ENCODE peak calls at places on chromosomes 16 and 17, in eight cellular contexts. P is IMR-90, F is breast epithelium, O is tibial artery, I is pancreas, R is PC-3, G is body of pancreas, H is heart left ventricle. A is an unnamed sample. For H3K4me1, the result is how much of the 10 kb centered on the place peaks cover.

GRCh38 chr17:82756166-82756565 is 4.3 kb downstream of the TBCD start:
- DNase-seq in P (no peak), F (no peak), O (no peak), I (no peak), R (no peak), G (no peak), H (no peak), A (no peak)

GRCh38 chr17:40598928-40599627 is 33.8 kb upstream of the CCR7 start:
- DNase-seq in P (peak), F (no peak), O (peak), I (no peak), R (no peak), G (no peak), H (peak), A (no peak)

GRCh38 chr17:78040561-78041400 is 82.3 kb downstream of the TNRC6C start:
- DNase-seq in P (peak), F (peak), O (peak), I (peak), R (peak), G (peak), H (peak), A (peak)

GRCh38 chr17:75824591-75825518 is 19.3 kb downstream of the UNC13D start:
- DNase-seq in P (no peak), F (no peak), O (no peak), I (peak), R (no peak), G (no peak), H (no peak), A (no peak)

GRCh38 chr16:89374393-89374948 is 115.9 kb downstream of the ANKRD11 start:
- DNase-seq in P (peak), F (no peak), O (no peak), I (no peak), R (peak), G (no peak), H (peak), A (no peak)

GRCh38 chr17:77474292-77474988 is 333.7 kb downstream of the SEC14L1 start:
- DNase-seq in P (peak), F (no peak), O (no peak), I (peak), R (no peak), G (no peak), H (no peak), A (no peak)

GRCh38 chr16:87329436-87330256 is 12.5 kb upstream of the C16orf95 start:
- DNase-seq in P (no peak), F (no peak), O (no peak), I (peak), R (no peak), G (no peak), H (no peak), A (no peak)

GRCh38 chr16:67311607-67312449 is 14.7 kb downstream of the KCTD19 start:
- DNase-seq in P (peak), F (no peak), O (peak), I (no peak), R (peak), G (no peak), H (no peak), A (peak)

GRCh38 chr17:34249497-34249877 is 5.6 kb upstream of the CCL2 start:
- DNase-seq in P (no peak), F (no peak), O (no peak), I (no peak), R (no peak), G (no peak), H (no peak), A (no peak)

GRCh38 chr17:79005063-79005861 is 4.3 kb downstream of the CANT1 start:
- DNase-seq in P (no peak), F (peak), O (peak), I (peak), R (peak), G (peak), H (no peak), A (no peak)

GRCh38 chr16:87235810-87236515 is 81.2 kb downstream of the C16orf95 start:
- DNase-seq in P (no peak), F (no peak), O (peak), I (no peak), R (no peak), G (no peak), H (no peak), A (no peak)

GRCh38 chr17:82257473-82257872 is 16.0 kb downstream of the CSNK1D start:
- DNase-seq in P (no peak), F (no peak), O (no peak), I (peak), R (no peak), G (no peak), H (no peak), A (peak)

GRCh38 chr16:983044-984030 is 1.8 kb downstream of the SOX8 start:
- DNase-seq in P (no peak), F (no peak), O (no peak), I (peak), R (no peak), G (no peak), H (no peak), A (no peak)

GRCh38 chr16:50326835-50327465 is 41.8 kb downstream of the BRD7 start:
- DNase-seq in P (peak), F (no peak), O (no peak), I (no peak), R (peak), G (no peak), H (no peak), A (peak)

GRCh38 chr16:51152691-51153261 is 1.7 kb upstream of the SALL1 start:
- DNase-seq in P (peak), F (no peak), O (no peak), I (no peak), R (no peak), G (no peak), H (no peak), A (no peak)

GRCh38 chr17:45339646-45340605 is 23.1 kb upstream of the MAP3K14 start:
- DNase-seq in P (no peak), F (peak), O (no peak), I (no peak), R (no peak), G (no peak), H (no peak), A (no peak)

GRCh38 chr17:29059281-29059680 is 16.3 kb downstream of the PIPOX start:
- DNase-seq in P (peak), F (no peak), O (no peak), I (no peak), R (peak), G (no peak), H (no peak), A (no peak)

GRCh38 chr16:12661656-12662172 is 142.0 kb downstream of the CPPED1 start:
- DNase-seq in P (peak), F (no peak), O (no peak), I (no peak), R (peak), G (no peak), H (no peak), A (no peak)

GRCh38 chr16:82061861-82062525 is 26.9 kb downstream of the HSD17B2 start:
- DNase-seq in P (peak), F (no peak), O (no peak), I (no peak), R (peak), G (peak), H (no peak), A (no peak)

GRCh38 chr17:83080641-83081560 is 1.5 kb downstream of the METRNL start:
- DNase-seq in P (peak), F (no peak), O (peak), I (no peak), R (no peak), G (peak), H (no peak), A (no peak)

GRCh38 chr17:56737741-56738161 is 96.0 kb downstream of the C17orf67 start:
- DNase-seq in P (peak), F (peak), O (no peak), I (no peak), R (no peak), G (no peak), H (no peak), A (no peak)

GRCh38 chr17:39872700-39873099 is 4.7 kb downstream of the ZPBP2 start:
- DNase-seq in P (peak), F (no peak), O (no peak), I (no peak), R (no peak), G (no peak), H (no peak), A (no peak)

GRCh38 chr17:76558210-76559095 is 18.6 kb downstream of the PRCD start:
- DNase-seq in P (peak), F (no peak), O (no peak), I (no peak), R (peak), G (no peak), H (no peak), A (no peak)

GRCh38 chr17:17989618-17990017 is 17.0 kb downstream of the DRC3 start:
- DNase-seq in P (no peak), F (no peak), O (no peak), I (no peak), R (no peak), G (no peak), H (no peak), A (no peak)

GRCh38 chr17:67456103-67456502 is 79.0 kb downstream of the PITPNC1 start:
- DNase-seq in P (no peak), F (no peak), O (no peak), I (no peak), R (no peak), G (no peak), H (no peak), A (no peak)

GRCh38 chr17:60231234-60231633 is 81.5 kb downstream of the CA4 start:
- DNase-seq in P (peak), F (no peak), O (no peak), I (no peak), R (peak), G (no peak), H (no peak), A (no peak)

GRCh38 chr17:44959821-44960523 is 8.1 kb downstream of the C1QL1 start:
- DNase-seq in P (no peak), F (no peak), O (no peak), I (no peak), R (no peak), G (no peak), H (no peak), A (no peak)

GRCh38 chr17:72421128-72422092 is 300.6 kb downstream of the SOX9 start:
- DNase-seq in P (peak), F (peak), O (no peak), I (no peak), R (peak), G (peak), H (no peak), A (peak)

GRCh38 chr17:64174686-64175456 is 44.9 kb upstream of the ERN1 start:
- DNase-seq in P (peak), F (no peak), O (peak), I (no peak), R (no peak), G (no peak), H (no peak), A (peak)

GRCh38 chr17:82613283-82614094 is 34.8 kb downstream of the WDR45B start:
- DNase-seq in P (no peak), F (no peak), O (no peak), I (peak), R (no peak), G (no peak), H (no peak), A (peak)

GRCh38 chr16:66401610-66402009 is 25.5 kb upstream of the BEAN1 start:
- DNase-seq in P (no peak), F (no peak), O (peak), I (no peak), R (no peak), G (no peak), H (no peak), A (no peak)

GRCh38 chr16:69340095-69340644 is 598 bp downstream of the NIP7 start:
- DNase-seq in P (peak), F (no peak), O (no peak), I (peak), R (no peak), G (no peak), H (no peak), A (no peak)

GRCh38 chr17:43431741-43432523 is 33.1 kb downstream of the ARL4D start:
- DNase-seq in P (peak), F (no peak), O (no peak), I (no peak), R (no peak), G (no peak), H (peak), A (no peak)

GRCh38 chr17:78141437-78142112 is 4.6 kb upstream of the C17orf99 start:
- DNase-seq in P (no peak), F (no peak), O (no peak), I (peak), R (peak), G (no peak), H (no peak), A (no peak)

GRCh38 chr17:45073414-45074070 is 12.4 kb downstream of the NMT1 start:
- DNase-seq in P (peak), F (no peak), O (no peak), I (no peak), R (no peak), G (no peak), H (no peak), A (no peak)

GRCh38 chr17:35390663-35391062 is 17.2 kb upstream of the SLFN11 start:
- DNase-seq in P (no peak), F (no peak), O (no peak), I (no peak), R (no peak), G (no peak), H (no peak), A (no peak)

GRCh38 chr17:909642-910323 is 69.8 kb downstream of the NXN start:
- DNase-seq in P (no peak), F (no peak), O (no peak), I (no peak), R (no peak), G (no peak), H (no peak), A (peak)
- H3K27ac ChIP-seq in P (no peak), F (peak), O (no peak), I (no peak), R (no peak), G (no peak), H (no peak), A (peak)

DNA sequence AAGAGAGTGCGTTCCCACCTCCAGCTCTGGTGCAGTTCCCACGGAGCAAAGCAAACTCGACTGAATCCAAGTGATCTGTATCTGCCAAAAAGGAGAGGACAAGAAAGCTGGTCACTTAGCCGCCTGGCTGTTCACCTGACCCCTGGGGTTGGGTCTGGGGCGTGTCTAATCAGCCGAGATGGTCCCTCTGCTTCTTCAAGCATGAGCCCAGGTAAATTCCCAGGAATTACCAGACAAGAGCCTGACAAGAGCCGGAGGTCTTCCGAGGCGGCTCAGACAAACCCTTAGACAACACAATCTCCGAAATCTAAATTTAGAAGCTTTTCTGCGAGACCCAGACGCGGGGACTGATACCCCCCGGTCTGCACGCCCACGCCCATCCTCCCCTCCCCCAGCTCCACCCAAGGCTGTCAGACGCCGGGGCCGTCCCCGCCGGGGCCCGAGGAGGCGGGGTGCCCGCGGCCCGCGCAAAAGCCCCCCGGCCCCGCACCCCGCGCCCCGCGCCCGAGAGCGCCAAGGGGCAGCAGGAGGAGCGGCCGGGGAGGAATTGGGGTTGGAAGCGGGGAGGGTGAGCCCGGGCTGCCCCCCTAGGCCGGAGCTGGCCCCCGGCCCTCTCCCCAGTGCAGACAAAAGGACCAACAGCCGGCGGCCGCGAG is 661 bp downstream of the ZNF821 start:
- DNase-seq in P (peak), F (no peak), O (no peak), I (no peak), R (peak), G (peak), H (peak), A (peak)
- TF ChIP-seq CTCF in P (peak), F (no peak), O (no peak), I (no peak), R (no peak), G (no peak), H (peak), A (no peak)

DNA sequence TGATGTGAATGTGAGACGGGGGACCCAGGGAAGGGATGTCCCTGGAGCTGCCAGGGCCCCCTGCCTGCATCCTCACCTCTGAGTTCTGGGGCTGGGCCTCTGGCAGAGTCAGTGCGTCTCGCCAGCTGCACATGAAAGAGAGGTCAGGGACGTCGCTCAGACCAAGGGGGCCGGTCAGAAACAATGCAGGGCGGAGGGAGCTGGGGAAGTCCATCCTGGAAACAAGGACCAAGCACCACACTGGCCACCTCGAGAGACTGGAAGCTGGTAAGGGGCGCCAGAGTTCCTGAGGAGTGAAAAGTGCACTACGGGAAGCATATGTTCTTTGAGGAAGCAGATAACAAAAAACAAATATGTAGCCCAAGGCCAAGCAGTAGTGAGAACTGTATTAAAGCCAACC is 2.1 kb downstream of the TAF1C start:
- DNase-seq in P (no peak), F (no peak), O (no peak), I (no peak), R (no peak), G (no peak), H (peak), A (no peak)
- H3K4me1 ChIP-seq in P (under half), F (under half), O (under half), I (under half), R (under half), G (under half), H (under half), A (under half)

GRCh38 chr17:2050246-2050866 is 4.5 kb upstream of the HIC1 start:
- DNase-seq in P (peak), F (no peak), O (no peak), I (peak), R (peak), G (peak), H (no peak), A (no peak)
- H3K27ac ChIP-seq in P (no peak), F (peak), O (no peak), I (no peak), R (no peak), G (peak), H (peak), A (no peak)

GRCh38 chr17:30720013-30720471 is 104.5 kb downstream of the CRLF3 start:
- DNase-seq in P (no peak), F (peak), O (peak), I (peak), R (no peak), G (peak), H (no peak), A (no peak)

GRCh38 chr17:30717290-30718098 is 107.0 kb downstream of the CRLF3 start:
- DNase-seq in P (no peak), F (peak), O (peak), I (peak), R (no peak), G (no peak), H (no peak), A (no peak)

GRCh38 chr17:30716461-30717289 is 107.8 kb downstream of the CRLF3 start:
- DNase-seq in P (peak), F (no peak), O (peak), I (peak), R (no peak), G (no peak), H (no peak), A (no peak)
- TF ChIP-seq CTCF in P (peak), F (no peak), O (no peak), I (no peak), R (no peak), G (no peak), H (no peak), A (peak)

GRCh38 chr16:85311741-85312140 is 199.5 kb upstream of the CIBAR2 start:
- DNase-seq in P (no peak), F (no peak), O (no peak), I (peak), R (no peak), G (no peak), H (no peak), A (no peak)

GRCh38 chr16:85310868-85311585 is 198.8 kb upstream of the CIBAR2 start:
- DNase-seq in P (no peak), F (no peak), O (no peak), I (peak), R (no peak), G (no peak), H (no peak), A (no peak)

GRCh38 chr16:85313541-85314208 is 201.4 kb upstream of the CIBAR2 start:
- DNase-seq in P (peak), F (no peak), O (peak), I (no peak), R (no peak), G (no peak), H (no peak), A (peak)

GRCh38 chr16:85312642-85313540 is 200.6 kb upstream of the CIBAR2 start:
- DNase-seq in P (no peak), F (no peak), O (peak), I (peak), R (no peak), G (no peak), H (no peak), A (no peak)

DNA sequence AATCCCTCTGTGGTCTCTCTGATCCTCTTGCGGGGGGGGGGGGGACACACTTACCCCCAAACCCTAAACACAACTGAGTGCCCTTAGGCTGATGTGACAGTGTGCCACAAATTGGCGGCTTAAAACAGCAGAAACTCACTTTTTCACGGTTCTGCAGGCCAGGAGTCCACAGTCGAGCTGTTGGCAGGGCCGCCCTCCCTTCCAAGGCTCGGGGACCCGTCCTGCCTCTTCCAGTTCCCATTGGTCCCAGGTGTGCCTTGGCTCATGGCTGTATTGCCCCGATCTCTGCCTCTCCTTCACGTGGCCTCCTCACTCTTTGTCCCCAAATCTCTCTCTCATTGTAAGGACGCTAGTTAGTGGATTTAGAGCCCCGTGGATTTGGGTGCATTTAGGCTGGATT is 199.9 kb upstream of the CIBAR2 start:
- DNase-seq in P (no peak), F (no peak), O (no peak), I (no peak), R (no peak), G (no peak), H (no peak), A (no peak)
- H3K4me1 ChIP-seq in P (under half), F (under half), O (under half), I (under half), R (under half), G (under half), H (half or more), A (under half)

GRCh38 chr17:66386789-66387351 is 84.5 kb downstream of the PRKCA start:
- DNase-seq in P (no peak), F (no peak), O (no peak), I (no peak), R (peak), G (no peak), H (no peak), A (peak)
- H3K27ac ChIP-seq in P (no peak), F (no peak), O (no peak), I (peak), R (peak), G (peak), H (no peak), A (no peak)

A was measured in foreskin keratinocyte.